ENCODE peak calls at places on chromosome 9, in ten cellular contexts. U is stimulated activated CD8-positive, alpha-beta memory T cell treated with anti-CD3 and anti-CD28 coated beads, Interleukin-7, amount 100 ng/mL, for 48 hours; F is glomerular endothelial cell; Y is ureter; Z is GM13977; L is NCI-H1436; T is skeletal muscle cell; B is iPS DF 6.9; C is lower lobe of right lung; E is memory B cell. N is an unnamed sample.

GRCh38 chr9:93664549-93665120 is 88.3 kb downstream of the PHF2 start:
- DNase-seq in U (no peak), F (no peak), Y (no peak), Z (no peak), L (no peak), T (no peak), B (no peak), C (peak; percentile 9), E (no peak), N (no peak)

GRCh38 chr9:87528969-87529368 is 31.3 kb downstream of the DAPK1 start:
- DNase-seq in U (no peak), F (no peak), Y (peak; percentile 9), Z (no peak), L (no peak), T (no peak), B (no peak), C (no peak), E (no peak), N (no peak)

GRCh38 chr9:81898851-81899250 is 29.4 kb upstream of the SPATA31D4 start:
- DNase-seq in U (no peak), F (no peak), Y (no peak), Z (no peak), L (no peak), T (no peak), B (no peak), C (no peak), E (no peak), N (no peak)

GRCh38 chr9:101388507-101388993 is 3.7 kb upstream of the BAAT start:
- DNase-seq in U (no peak), F (no peak), Y (no peak), Z (no peak), L (peak; percentile 36), T (no peak), B (no peak), C (no peak), E (no peak), N (no peak)

GRCh38 chr9:88747768-88748167 is 212.8 kb downstream of the NXNL2 start:
- DNase-seq in U (no peak), F (no peak), Y (no peak), Z (no peak), L (no peak), T (peak; percentile 96), B (no peak), C (no peak), E (no peak), N (no peak)

GRCh38 chr9:132942541-132943182 is 1.8 kb downstream of the TSC1 start:
- DNase-seq in U (no peak), F (no peak), Y (no peak), Z (no peak), L (no peak), T (no peak), B (no peak), C (no peak), E (no peak), N (no peak)

GRCh38 chr9:20478780-20479179 is 143.5 kb downstream of the MLLT3 start:
- DNase-seq in U (no peak), F (no peak), Y (no peak), Z (no peak), L (no peak), T (no peak), B (no peak), C (no peak), E (no peak), N (no peak)

GRCh38 chr9:19373527-19373926 is 6.5 kb downstream of the RPS6 start:
- DNase-seq in U (no peak), F (no peak), Y (no peak), Z (no peak), L (no peak), T (no peak), B (no peak), C (no peak), E (no peak), N (no peak)

GRCh38 chr9:130054820-130055219 is 1.1 kb downstream of the GPR107 start:
- DNase-seq in U (no peak), F (no peak), Y (no peak), Z (no peak), L (no peak), T (no peak), B (no peak), C (no peak), E (no peak), N (no peak)

GRCh38 chr9:33795281-33795680 is at the start of gene PRSS3:
- DNase-seq in U (no peak), F (no peak), Y (no peak), Z (no peak), L (no peak), T (no peak), B (no peak), C (no peak), E (no peak), N (no peak)

GRCh38 chr9:99299214-99300102 is 77.4 kb downstream of the SEC61B start:
- DNase-seq in U (no peak), F (peak; percentile 14), Y (no peak), Z (peak; percentile 59), L (peak; percentile 5), T (peak; percentile 41), B (no peak), C (no peak), E (no peak), N (no peak)

GRCh38 chr9:136721339-136722092 is 9.1 kb downstream of the DIPK1B start:
- DNase-seq in U (no peak), F (no peak), Y (no peak), Z (no peak), L (no peak), T (no peak), B (no peak), C (no peak), E (no peak), N (no peak)

GRCh38 chr9:87007711-87008360 is 60.5 kb upstream of the GAS1 start:
- DNase-seq in U (no peak), F (no peak), Y (no peak), Z (no peak), L (no peak), T (no peak), B (no peak), C (no peak), E (no peak), N (peak; percentile 52)

GRCh38 chr9:76321185-76321828 is 72.9 kb downstream of the RFK start:
- DNase-seq in U (no peak), F (peak; percentile 68), Y (no peak), Z (no peak), L (no peak), T (peak; percentile 64), B (no peak), C (no peak), E (no peak), N (no peak)

GRCh38 chr9:87686520-87687090 is 39.3 kb upstream of the CTSL start:
- DNase-seq in U (no peak), F (no peak), Y (no peak), Z (no peak), L (no peak), T (no peak), B (no peak), C (no peak), E (no peak), N (no peak)

GRCh38 chr9:17018001-17018491 is 116.8 kb upstream of the CNTLN start:
- DNase-seq in U (no peak), F (no peak), Y (no peak), Z (no peak), L (no peak), T (peak; percentile 97), B (no peak), C (no peak), E (no peak), N (no peak)

GRCh38 chr9:136327313-136327971 is at the start of gene GPSM1:
- DNase-seq in U (no peak), F (no peak), Y (no peak), Z (peak; percentile 74), L (peak; percentile 24), T (no peak), B (no peak), C (no peak), E (no peak), N (no peak)

GRCh38 chr9:137286980-137287383 is 9.5 kb downstream of the TOR4A start:
- DNase-seq in U (no peak), F (no peak), Y (no peak), Z (peak; percentile 81), L (peak; percentile 47), T (no peak), B (no peak), C (peak; percentile 52), E (no peak), N (peak; percentile 44)

GRCh38 chr9:90914868-90915483 is 113.4 kb downstream of the SYK start:
- DNase-seq in U (peak; percentile 62), F (peak; percentile 18), Y (peak; percentile 80), Z (peak; percentile 89), L (peak; percentile 58), T (no peak), B (peak; percentile 57), C (peak; percentile 79), E (peak; percentile 69), N (peak; percentile 57)

GRCh38 chr9:136700959-136701664 is 11.3 kb upstream of the DIPK1B start:
- DNase-seq in U (peak; percentile 81), F (no peak), Y (no peak), Z (peak; percentile 84), L (no peak), T (no peak), B (no peak), C (peak; percentile 54), E (peak; percentile 65), N (no peak)

GRCh38 chr9:71743884-71744283 is 24.4 kb downstream of the CEMIP2 start:
- DNase-seq in U (no peak), F (no peak), Y (no peak), Z (no peak), L (no peak), T (no peak), B (no peak), C (no peak), E (no peak), N (no peak)

GRCh38 chr9:6782981-6783380 is 25.2 kb downstream of the KDM4C start:
- DNase-seq in U (no peak), F (no peak), Y (no peak), Z (no peak), L (no peak), T (no peak), B (no peak), C (no peak), E (no peak), N (no peak)

GRCh38 chr9:136204838-136205706 is at the start of gene LHX3:
- DNase-seq in U (no peak), F (no peak), Y (no peak), Z (peak; percentile 80), L (no peak), T (no peak), B (no peak), C (no peak), E (no peak), N (no peak)

GRCh38 chr9:105679406-105680022 is 14.8 kb upstream of the TMEM38B start:
- DNase-seq in U (no peak), F (no peak), Y (no peak), Z (no peak), L (no peak), T (no peak), B (no peak), C (no peak), E (no peak), N (peak; percentile 68)

GRCh38 chr9:137182836-137183235 is 5.5 kb downstream of the ANAPC2 start:
- DNase-seq in U (no peak), F (no peak), Y (no peak), Z (no peak), L (no peak), T (no peak), B (no peak), C (no peak), E (no peak), N (no peak)

GRCh38 chr9:27412963-27413362 is 111.1 kb upstream of the IFNK start:
- DNase-seq in U (no peak), F (no peak), Y (no peak), Z (no peak), L (no peak), T (no peak), B (no peak), C (no peak), E (no peak), N (no peak)

GRCh38 chr9:114433086-114433485 is 45.3 kb upstream of the AKNA start:
- DNase-seq in U (no peak), F (no peak), Y (no peak), Z (no peak), L (no peak), T (no peak), B (no peak), C (no peak), E (no peak), N (no peak)